ENCODE peak calls at places on chromosomes 13 and 19, in four cellular contexts. Z is PC-9, S is H1, J is neural progenitor cell. M is an unnamed sample.

GRCh38 chr13:49218493-49219051 is 1.6 kb upstream of the MLNR start:
- DNase-seq in J (peak; percentile 85), Z (no peak), S (no peak), M (no peak)

GRCh38 chr19:49689133-49690072 is at the start of gene ADM5:
- DNase-seq in S (no peak), Z (no peak), J (peak; percentile 56), M (no peak)

GRCh38 chr13:113958373-113958772 is 15.5 kb downstream of the C13orf46 start:
- DNase-seq in J (no peak), S (no peak), Z (no peak), M (no peak)

GRCh38 chr19:51687791-51688664 is 5.1 kb upstream of the SPACA6 start:
- DNase-seq in S (no peak), J (peak; percentile 72), Z (peak; percentile 71), M (no peak)

GRCh38 chr19:39188960-39189359 is 7.8 kb upstream of the NCCRP1 start:
- DNase-seq in J (no peak), S (no peak), Z (no peak), M (no peak)

GRCh38 chr19:52660981-52661380 is 22.8 kb upstream of the ZNF83 start:
- DNase-seq in J (no peak), S (no peak), Z (no peak), M (no peak)

GRCh38 chr19:17686592-17687042 is 1.5 kb downstream of the UNC13A start:
- DNase-seq in S (no peak), Z (no peak), J (peak; percentile 66), M (no peak)

GRCh38 chr13:107937841-107938240 is 277.5 kb downstream of the LIG4 start:
- DNase-seq in Z (no peak), J (no peak), S (no peak), M (no peak)

GRCh38 chr13:97359181-97360057 is 74.5 kb upstream of the RAP2A start:
- DNase-seq in Z (peak; percentile 43), J (peak; percentile 80), S (no peak), M (peak; percentile 3)

GRCh38 chr13:73366241-73366640 is 307.4 kb downstream of the KLF5 start:
- DNase-seq in S (no peak), J (no peak), Z (no peak), M (no peak)

GRCh38 chr13:95154441-95154886 is 146.8 kb downstream of the ABCC4 start:
- DNase-seq in Z (no peak), S (no peak), J (no peak), M (peak; percentile 95)

GRCh38 chr13:85896516-85897450 is 97.6 kb upstream of the SLITRK6 start:
- DNase-seq in J (peak; percentile 3), Z (no peak), S (no peak), M (peak; percentile 82)

GRCh38 chr19:19155495-19156219 is 14.4 kb downstream of the MEF2B start:
- DNase-seq in J (no peak), S (no peak), Z (no peak), M (no peak)

GRCh38 chr13:97224544-97225324 is 2.6 kb downstream of the MBNL2 start:
- DNase-seq in S (no peak), Z (peak; percentile 53), J (no peak), M (no peak)

GRCh38 chr19:43470288-43470687 is 4.9 kb upstream of the LYPD3 start:
- DNase-seq in J (no peak), Z (peak; percentile 42), S (no peak), M (peak; percentile 57)

GRCh38 chr19:44530777-44531176 is 1.3 kb upstream of the CEACAM20 start:
- DNase-seq in Z (no peak), S (no peak), J (no peak), M (no peak)

DNA sequence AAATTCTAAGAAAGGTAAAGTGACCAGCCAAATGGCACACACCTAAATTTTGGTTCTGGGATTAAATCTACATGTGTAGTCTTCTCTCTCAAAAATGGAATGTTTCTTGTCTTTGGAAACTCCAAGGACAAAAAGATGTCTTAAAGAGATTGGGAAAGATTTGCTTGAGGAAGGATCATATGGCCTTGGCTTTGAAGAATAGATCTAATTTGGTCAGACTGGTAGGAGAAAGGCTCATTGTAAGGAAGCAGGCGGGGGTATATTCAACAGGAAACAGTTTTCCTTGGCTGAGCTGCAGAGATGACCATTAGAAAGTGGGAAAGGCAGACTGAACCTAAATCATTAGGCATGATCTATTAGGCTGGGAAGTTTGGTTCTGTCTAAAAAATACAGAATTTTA is 365.3 kb downstream of the DCT start:
- DNase-seq in J (no peak), S (no peak), Z (no peak), M (no peak)
- H3K27ac ChIP-seq in J (no peak overlapping the region), S (no peak overlapping the region), Z (no peak overlapping the region), M (no peak overlapping the region)

DNA sequence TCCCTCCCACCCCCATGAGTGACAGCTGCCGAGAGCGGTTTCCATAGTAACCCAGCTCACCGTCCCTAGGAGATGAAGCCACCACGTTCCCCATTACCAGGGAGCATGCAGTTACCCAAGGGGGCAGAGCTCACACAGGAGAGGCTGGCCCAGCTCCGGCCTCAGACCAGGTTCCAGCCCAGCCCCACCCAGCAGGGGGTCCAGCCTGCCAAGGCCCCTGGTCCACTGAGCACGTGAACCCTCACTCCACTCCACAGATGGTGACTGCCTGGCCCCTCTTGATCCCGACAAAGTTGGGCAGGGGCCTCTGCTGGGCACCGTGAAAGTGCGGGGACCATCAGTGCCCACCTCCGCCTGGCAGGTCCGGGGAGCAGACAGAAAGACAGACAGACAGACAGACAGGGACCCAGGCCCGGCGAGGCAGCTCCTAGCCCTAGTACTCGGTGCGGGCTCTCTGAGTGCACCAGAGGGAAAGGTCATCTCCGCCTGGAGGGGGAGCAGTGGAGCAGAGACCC is 50.7 kb downstream of the CELF5 start:
- DNase-seq in S (peak; percentile 43), J (peak; percentile 87), Z (no peak), M (no peak)
- H3K27ac ChIP-seq in S (no peak overlapping the region), J (no peak overlapping the region), Z (no peak overlapping the region), M (no peak overlapping the region)

DNA sequence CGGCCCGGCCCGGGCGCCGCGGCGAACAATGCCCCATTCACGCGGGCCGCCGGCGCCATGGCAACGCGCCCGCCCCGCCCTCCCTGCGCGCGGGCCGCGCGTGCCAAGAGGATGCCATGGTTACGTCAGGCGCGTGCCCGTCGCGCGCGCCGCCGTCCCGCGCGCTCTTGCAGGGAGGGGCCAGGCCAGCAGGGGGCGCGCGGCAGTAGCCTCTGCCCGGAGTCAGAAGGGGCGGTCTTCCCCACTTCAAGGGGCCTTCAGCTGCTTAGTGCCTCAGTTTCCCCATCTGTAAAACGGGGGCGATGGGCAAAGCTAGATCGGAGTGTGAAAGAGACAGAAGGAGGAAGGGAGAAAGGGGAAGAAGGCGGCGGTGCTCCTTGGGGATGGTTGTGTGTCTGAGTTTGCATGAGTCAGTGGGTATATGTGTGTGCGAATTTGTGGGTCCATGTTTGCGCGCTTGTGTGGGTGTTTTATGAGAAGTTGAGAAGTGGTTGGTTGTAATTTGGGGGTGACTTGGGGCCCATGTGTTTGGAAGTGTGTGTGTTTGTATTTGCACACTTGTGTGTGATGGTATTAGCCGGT is 11.6 kb upstream of the NFIX start:
- DNase-seq in Z (peak; percentile 78), S (no peak), J (peak; percentile 91), M (no peak)
- H3K27ac ChIP-seq in Z (no peak overlapping the region), S (no peak overlapping the region), J (no peak overlapping the region), M (no peak overlapping the region)

GRCh38 chr13:112917056-112917664 is 51.9 kb upstream of the MCF2L start:
- DNase-seq in S (no peak), J (no peak), Z (no peak), M (no peak)

GRCh38 chr13:112912726-112913440 is 56.1 kb upstream of the MCF2L start:
- DNase-seq in S (no peak), J (no peak), Z (no peak), M (no peak)

GRCh38 chr13:112916296-112916695 is 52.7 kb upstream of the MCF2L start:
- DNase-seq in J (no peak), S (no peak), Z (no peak), M (no peak)

GRCh38 chr13:112918746-112919145 is 50.3 kb upstream of the MCF2L start:
- DNase-seq in Z (no peak), J (no peak), S (no peak), M (no peak)

DNA sequence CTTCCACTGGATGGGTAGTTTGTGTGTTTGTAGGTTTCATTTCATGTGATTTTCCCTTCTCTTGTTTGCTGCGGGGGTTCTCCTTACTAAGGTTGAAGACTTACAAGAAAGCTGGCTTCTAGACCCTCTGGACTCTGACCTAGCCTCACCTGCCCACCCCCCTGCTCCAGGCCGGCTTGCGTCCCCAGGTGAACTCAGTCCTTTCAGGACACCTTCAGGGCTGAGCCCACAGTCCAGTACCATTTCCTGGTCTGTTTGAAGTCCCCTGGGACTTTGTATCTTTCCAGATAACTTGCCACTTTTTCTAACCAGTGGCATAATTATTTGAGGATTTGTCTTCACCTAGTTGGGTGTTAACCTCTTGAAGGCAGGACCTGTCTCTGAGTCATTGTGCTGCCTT is 51.3 kb upstream of the MCF2L start:
- DNase-seq in J (no peak), S (no peak), Z (no peak), M (no peak)
- H3K27ac ChIP-seq in J (no peak overlapping the region), S (no peak overlapping the region), Z (no peak overlapping the region), M (no peak overlapping the region)

DNA sequence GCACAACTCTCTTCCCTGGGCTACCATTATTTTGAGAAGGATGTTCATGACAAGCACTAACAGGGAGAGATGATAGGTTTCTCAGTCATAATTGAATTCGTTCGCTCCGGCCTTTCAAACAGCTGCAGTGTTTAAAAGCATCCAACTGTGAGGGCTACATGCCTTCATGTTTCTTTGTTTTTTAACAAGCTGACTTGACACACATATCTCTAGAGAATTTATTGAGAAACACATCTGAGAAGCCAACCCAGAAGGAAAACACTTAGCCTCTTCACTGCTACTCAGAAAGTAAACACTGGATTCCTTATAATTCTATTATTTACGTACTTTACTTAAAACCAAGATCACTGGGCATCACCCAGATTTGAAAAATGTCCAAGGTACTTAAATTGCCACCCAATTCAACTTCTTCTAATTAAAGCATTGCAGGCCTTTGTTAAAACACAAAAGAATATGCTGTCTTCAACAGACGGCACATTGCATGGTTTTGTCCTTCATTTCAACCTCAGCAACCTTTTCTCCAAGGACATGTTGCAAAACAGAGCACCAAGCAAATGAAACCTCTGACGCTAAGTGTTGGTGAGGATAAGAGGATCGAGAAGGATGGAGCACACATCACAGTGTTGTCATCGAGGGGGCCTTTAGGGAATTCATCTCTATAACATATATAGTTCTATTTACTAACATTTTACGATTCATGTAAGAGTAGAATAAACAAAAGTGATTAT is 75.8 kb downstream of the TBC1D4 start:
- DNase-seq in J (peak; percentile 30), S (no peak), Z (no peak), M (no peak)
- H3K27ac ChIP-seq in J (no peak overlapping the region), S (no peak overlapping the region), Z (no peak overlapping the region), M (no peak overlapping the region)

M was measured in epithelial cell of prostate.